ENCODE peak calls at places on chromosomes 4 and X, in six cellular contexts. O, W, K, Y, Z and G are unnamed samples.

GRCh38 chrX:130700629-130701028 is 202.4 kb downstream of the ENOX2 start:
- DNase-seq in O (no peak), W (no peak), K (no peak), Y (no peak), Z (no peak), G (no peak)

GRCh38 chrX:57104921-57105398 is 16.4 kb downstream of the SPIN2B start:
- DNase-seq in O (no peak), W (no peak), K (no peak), Y (no peak), Z (no peak), G (no peak)

GRCh38 chr4:148926861-148927260 is 484.6 kb upstream of the NR3C2 start:
- DNase-seq in O (no peak), W (no peak), K (no peak), Y (no peak), Z (no peak), G (no peak)

GRCh38 chr4:184748251-184748652 is 14.4 kb upstream of the CENPU start:
- DNase-seq in O (no peak), W (no peak), K (peak; percentile 75), Y (no peak), Z (no peak), G (no peak)

GRCh38 chr4:40401096-40401495 is 66.0 kb downstream of the CHRNA9 start:
- DNase-seq in O (no peak), W (no peak), K (no peak), Y (no peak), Z (no peak), G (no peak)

GRCh38 chr4:152352645-152353116 is 183.2 kb downstream of the FBXW7 start:
- DNase-seq in O (peak; percentile 44), W (peak; percentile 97), K (peak; percentile 48), Y (no peak), Z (peak; percentile 33), G (peak; percentile 81)

GRCh38 chr4:138919094-138919936 is 96.3 kb upstream of the NOCT start:
- DNase-seq in O (peak; percentile 90), W (peak; percentile 83), K (peak; percentile 74), Y (peak; percentile 45), Z (peak; percentile 86), G (peak; percentile 66)

GRCh38 chr4:125750827-125751466 is 436.2 kb downstream of the FAT4 start:
- DNase-seq in O (peak; percentile 35), W (peak; percentile 60), K (no peak), Y (no peak), Z (peak; percentile 62), G (no peak)

GRCh38 chr4:19005211-19005610 is 983.7 kb upstream of the LCORL start:
- DNase-seq in O (no peak), W (peak; percentile 63), K (no peak), Y (no peak), Z (no peak), G (no peak)

GRCh38 chrX:39895228-39896110 is 202.3 kb downstream of the BCOR start:
- DNase-seq in O (no peak), W (peak; percentile 50), K (no peak), Y (no peak), Z (no peak), G (no peak)